ENCODE peak calls at places on chromosomes 3 and 15, in seven cellular contexts. M is H9, T is IMR-90, K is H1, I is trophoblast cell, H is mesenchymal stem cell, Y is mesendoderm. V is an unnamed sample.

GRCh38 chr15:84812842-84813241 is 4.3 kb upstream of the ALPK3 start:
- DNase-seq in M (no peak), T (no peak), K (no peak), I (no peak), H (no peak), Y (no peak), V (no peak)

GRCh38 chr3:194198938-194199337 is 63.0 kb downstream of the HES1 start:
- DNase-seq in M (no peak), T (no peak), K (no peak), I (no peak), H (no peak), Y (no peak), V (no peak)

GRCh38 chr3:177981576-177981975 is 554.7 kb upstream of the KCNMB2 start:
- DNase-seq in M (no peak), T (no peak), K (no peak), I (no peak), H (no peak), Y (no peak), V (no peak)

GRCh38 chr15:70435369-70435768 is 328.0 kb downstream of the UACA start:
- DNase-seq in M (no peak), T (no peak), K (no peak), I (peak; percentile 84), H (no peak), Y (no peak), V (no peak)

GRCh38 chr15:51775967-51776816 is 24.8 kb downstream of the TMOD2 start:
- DNase-seq in M (peak; percentile 74), T (peak; percentile 55), K (no peak), I (peak; percentile 85), H (peak; percentile 60), Y (peak; percentile 76), V (peak; percentile 42)

GRCh38 chr3:62843508-62843907 is 31.7 kb downstream of the CADPS start:
- DNase-seq in M (no peak), T (no peak), K (no peak), I (no peak), H (no peak), Y (no peak), V (no peak)

GRCh38 chr15:69388259-69388658 is 25.9 kb upstream of the KIF23 start:
- DNase-seq in M (no peak), T (no peak), K (no peak), I (peak; percentile 33), H (no peak), Y (peak; percentile 49), V (no peak)

GRCh38 chr15:85408270-85408746 is 27.9 kb downstream of the AKAP13 start:
- DNase-seq in M (no peak), T (no peak), K (no peak), I (peak; percentile 38), H (no peak), Y (no peak), V (no peak)

GRCh38 chr3:104987859-104988258 is 378.9 kb upstream of the ALCAM start:
- DNase-seq in M (no peak), T (no peak), K (no peak), I (no peak), H (no peak), Y (no peak), V (no peak)

GRCh38 chr3:142904639-142905441 is 16.0 kb upstream of the PCOLCE2 start:
- DNase-seq in M (peak; percentile 43), T (no peak), K (no peak), I (peak; percentile 28), H (no peak), Y (peak; percentile 77), V (no peak)

GRCh38 chr15:92747047-92747446 is 91.5 kb upstream of the FAM174B start:
- DNase-seq in M (peak; percentile 34), T (no peak), K (no peak), I (peak; percentile 47), H (no peak), Y (peak; percentile 34), V (no peak)

GRCh38 chr3:31081031-31081662 is 186.7 kb upstream of the GADL1 start:
- DNase-seq in M (no peak), T (no peak), K (no peak), I (no peak), H (no peak), Y (no peak), V (no peak)

GRCh38 chr3:193971268-193971751 is 164.6 kb upstream of the HES1 start:
- DNase-seq in M (no peak), T (no peak), K (no peak), I (peak; percentile 14), H (peak; percentile 59), Y (no peak), V (no peak)

GRCh38 chr15:80478075-80478474 is 73.9 kb downstream of the ARNT2 start:
- DNase-seq in M (no peak), T (peak; percentile 73), K (no peak), I (no peak), H (no peak), Y (no peak), V (no peak)
- H3K4ac ChIP-seq in M (no peak overlapping the region), T (peak overlapping the region; percentile 100), K (no peak overlapping the region), I (no peak overlapping the region), H (peak overlapping the region; percentile 1), Y (no peak overlapping the region), V (no peak overlapping the region)

GRCh38 chr15:36331531-36332275 is 247.7 kb upstream of the CDIN1 start:
- DNase-seq in M (no peak), T (no peak), K (no peak), I (no peak), H (peak; percentile 45), Y (no peak), V (no peak)

GRCh38 chr15:36330598-36330997 is 248.8 kb upstream of the CDIN1 start:
- DNase-seq in M (no peak), T (no peak), K (no peak), I (no peak), H (no peak), Y (peak; percentile 89), V (no peak)

GRCh38 chr15:36332896-36333295 is 246.5 kb upstream of the CDIN1 start:
- DNase-seq in M (no peak), T (no peak), K (no peak), I (no peak), H (no peak), Y (no peak), V (no peak)

GRCh38 chr15:36332301-36332700 is 247.1 kb upstream of the CDIN1 start:
- DNase-seq in M (no peak), T (peak; percentile 57), K (no peak), I (peak; percentile 53), H (peak; percentile 67), Y (peak; percentile 55), V (no peak)

DNA sequence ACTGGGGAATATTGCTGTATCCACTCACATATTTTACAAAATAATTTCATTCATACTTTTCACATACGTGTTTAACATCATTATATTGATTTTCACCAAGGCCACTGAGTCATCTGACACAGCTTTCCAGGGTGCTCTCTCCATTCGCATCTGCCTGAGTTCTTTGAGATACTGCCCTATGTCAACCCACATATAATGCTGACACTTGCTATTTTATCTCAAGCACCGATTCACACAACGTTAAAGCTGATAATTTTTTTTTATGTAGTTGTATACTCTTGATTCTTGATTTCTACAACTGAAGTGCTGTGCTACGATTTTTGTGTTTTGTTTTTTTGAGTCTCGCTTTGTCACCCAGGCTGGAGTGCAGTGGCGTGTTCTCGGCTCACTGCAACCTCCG is 249.8 kb upstream of the CDIN1 start:
- DNase-seq in M (no peak), T (no peak), K (no peak), I (no peak), H (no peak), Y (no peak), V (no peak)
- H3K4ac ChIP-seq in M (no peak overlapping the region), T (peak overlapping the region; percentile 32), K (no peak overlapping the region), I (no peak overlapping the region), H (no peak overlapping the region), Y (no peak overlapping the region), V (no peak overlapping the region)

DNA sequence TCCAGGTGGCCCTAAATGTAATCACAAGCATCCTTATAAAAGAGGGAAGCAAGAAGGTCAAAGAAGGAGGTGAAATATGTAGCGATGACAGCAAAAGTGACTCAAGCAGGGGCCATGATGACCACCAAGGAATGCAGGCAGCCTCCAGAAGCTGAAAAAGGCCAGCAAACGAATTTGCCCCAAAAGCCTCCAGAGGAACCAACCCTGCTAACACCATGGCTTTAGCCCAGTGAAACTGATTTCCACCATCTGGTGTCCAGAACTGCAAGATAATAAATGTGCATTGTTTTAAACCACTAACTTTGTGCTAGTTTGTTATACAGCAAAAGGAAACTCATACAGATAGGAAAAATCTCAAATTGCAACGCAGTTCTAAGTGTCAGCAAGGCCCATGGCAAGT is 23.0 kb upstream of the RBSN start:
- DNase-seq in M (no peak), T (no peak), K (no peak), I (no peak), H (no peak), Y (no peak), V (no peak)
- H3K4ac ChIP-seq in M (no peak overlapping the region), T (no peak overlapping the region), K (no peak overlapping the region), I (no peak overlapping the region), H (no peak overlapping the region), Y (no peak overlapping the region), V (no peak overlapping the region)

DNA sequence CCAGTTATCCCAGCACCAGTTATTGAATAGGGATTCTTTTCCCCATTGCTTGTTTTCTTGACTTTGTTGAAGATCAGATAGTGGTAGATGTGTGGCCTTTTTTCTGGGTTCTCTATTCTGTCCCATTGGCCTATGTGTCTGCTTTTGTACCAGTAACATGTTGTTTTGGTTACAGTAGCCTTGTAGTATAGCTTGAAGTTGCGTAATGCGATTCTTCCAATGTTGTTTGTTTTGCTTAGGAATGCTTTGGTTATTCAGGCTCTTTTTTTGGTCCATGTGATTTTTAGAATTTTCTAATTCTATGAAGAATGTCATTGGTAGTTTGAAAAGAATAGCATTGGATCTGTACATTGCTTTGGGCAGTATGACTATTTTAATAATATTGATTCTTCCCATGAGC is 94.3 kb upstream of the CHMP2B start:
- DNase-seq in M (no peak), T (no peak), K (no peak), I (peak; percentile 69), H (no peak), Y (no peak), V (no peak)
- H3K4ac ChIP-seq in M (no peak overlapping the region), T (no peak overlapping the region), K (no peak overlapping the region), I (no peak overlapping the region), H (no peak overlapping the region), Y (no peak overlapping the region), V (no peak overlapping the region)

DNA sequence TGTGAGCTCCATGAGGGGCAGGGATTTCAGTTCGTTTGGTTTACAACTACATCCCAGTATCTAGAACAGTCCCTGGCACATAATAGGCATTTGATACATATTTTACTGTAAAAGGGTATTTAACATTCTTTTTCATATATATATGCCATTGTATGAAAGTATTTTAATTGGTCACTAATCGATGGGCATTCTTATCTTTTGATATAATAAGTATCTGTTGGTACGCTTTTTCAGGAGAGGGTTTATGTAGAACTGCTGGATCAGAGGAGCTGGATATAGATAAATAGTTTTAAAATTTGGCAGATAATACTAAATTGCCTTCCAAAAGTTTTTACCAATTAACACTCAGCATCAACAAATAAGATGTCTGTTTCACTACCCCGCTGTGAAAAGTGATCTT is 978 bp upstream of the RSL24D1 start:
- DNase-seq in M (no peak), T (no peak), K (no peak), I (no peak), H (no peak), Y (no peak), V (no peak)
- H3K4ac ChIP-seq in M (no peak overlapping the region), T (no peak overlapping the region), K (no peak overlapping the region), I (no peak overlapping the region), H (no peak overlapping the region), Y (no peak overlapping the region), V (no peak overlapping the region)

DNA sequence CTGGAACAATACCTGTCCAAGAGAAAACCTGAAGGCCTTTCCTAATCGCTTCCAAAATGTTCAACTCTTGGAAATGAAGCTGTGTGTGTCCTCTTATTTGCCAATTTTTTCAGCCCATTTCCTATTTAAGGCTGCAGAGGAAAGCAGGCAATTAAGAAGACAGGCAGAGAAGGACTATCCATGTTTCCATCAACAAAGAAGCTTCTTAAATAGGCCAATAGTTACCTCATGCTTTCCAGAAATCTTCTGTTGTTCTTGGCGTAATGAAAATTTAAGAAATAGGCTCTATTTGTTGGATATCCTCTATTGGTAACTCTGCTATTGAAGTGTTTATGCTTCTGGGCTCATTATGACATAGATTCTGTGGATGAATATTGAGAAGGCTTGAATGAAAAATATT is 99.5 kb upstream of the ZBTB20 start:
- DNase-seq in M (no peak), T (peak; percentile 31), K (no peak), I (no peak), H (no peak), Y (no peak), V (no peak)
- H3K4ac ChIP-seq in M (no peak overlapping the region), T (no peak overlapping the region), K (no peak overlapping the region), I (no peak overlapping the region), H (no peak overlapping the region), Y (no peak overlapping the region), V (no peak overlapping the region)

V was measured in neuronal stem cell.